ENCODE peak calls at places on chromosomes 3 and 15, in four cellular contexts. K is GM12878, M is K562, H is HepG2. V is an unnamed sample.

GRCh38 chr15:74173545-74174215 is at the start of gene ISLR:
- DNase-seq in K (no peak), M (no peak), H (no peak), V (peak; percentile 28)

GRCh38 chr15:64016257-64016656 is 30.0 kb downstream of the DAPK2 start:
- DNase-seq in K (no peak), M (no peak), H (no peak), V (no peak)

GRCh38 chr3:162769559-162769958 is 1273.0 kb downstream of the OTOL1 start:
- DNase-seq in K (no peak), M (no peak), H (no peak), V (no peak)

GRCh38 chr15:70133781-70134180 is 36.1 kb upstream of the TLE3 start:
- DNase-seq in K (no peak), M (no peak), H (no peak), V (no peak)

GRCh38 chr3:106172780-106173179 is 304.0 kb upstream of the CBLB start:
- DNase-seq in K (peak; percentile 62), M (no peak), H (no peak), V (no peak)

GRCh38 chr15:95266481-95267061 is 1035.2 kb downstream of the MCTP2 start:
- DNase-seq in K (no peak), M (no peak), H (no peak), V (no peak)

GRCh38 chr3:191997579-191998268 is 536.8 kb downstream of the PYDC2 start:
- DNase-seq in K (no peak), M (no peak), H (no peak), V (peak; percentile 4)

GRCh38 chr3:32276279-32276841 is 37.9 kb downstream of the CMTM8 start:
- DNase-seq in K (no peak), M (no peak), H (peak; percentile 67), V (no peak)

GRCh38 chr3:100254168-100254777 is 6.5 kb upstream of the TBC1D23 start:
- DNase-seq in K (no peak), M (peak; percentile 14), H (peak; percentile 68), V (peak; percentile 92)

GRCh38 chr3:190862209-190863118 is at the start of gene GMNC:
- DNase-seq in K (no peak), M (no peak), H (peak; percentile 38), V (peak; percentile 79)

GRCh38 chr15:54312528-54312927 is 334.3 kb downstream of the UNC13C start:
- DNase-seq in K (no peak), M (no peak), H (no peak), V (no peak)

GRCh38 chr15:78065284-78065872 is 12.1 kb downstream of the TBC1D2B start:
- DNase-seq in K (no peak), M (no peak), H (peak; percentile 99), V (no peak)

GRCh38 chr3:192772495-192772894 is 45.2 kb upstream of the FGF12 start:
- DNase-seq in K (no peak), M (no peak), H (peak; percentile 2), V (peak; percentile 77)

GRCh38 chr15:91940466-91941381 is 87.2 kb downstream of the SLCO3A1 start:
- DNase-seq in K (no peak), M (no peak), H (no peak), V (peak; percentile 27)

GRCh38 chr15:82936966-82937647 is 15.4 kb downstream of the HOMER2 start:
- DNase-seq in K (no peak), M (no peak), H (peak; percentile 79), V (no peak)

GRCh38 chr15:65576669-65577068 is 34.3 kb downstream of the INTS14 start:
- DNase-seq in K (no peak), M (no peak), H (no peak), V (no peak)

DNA sequence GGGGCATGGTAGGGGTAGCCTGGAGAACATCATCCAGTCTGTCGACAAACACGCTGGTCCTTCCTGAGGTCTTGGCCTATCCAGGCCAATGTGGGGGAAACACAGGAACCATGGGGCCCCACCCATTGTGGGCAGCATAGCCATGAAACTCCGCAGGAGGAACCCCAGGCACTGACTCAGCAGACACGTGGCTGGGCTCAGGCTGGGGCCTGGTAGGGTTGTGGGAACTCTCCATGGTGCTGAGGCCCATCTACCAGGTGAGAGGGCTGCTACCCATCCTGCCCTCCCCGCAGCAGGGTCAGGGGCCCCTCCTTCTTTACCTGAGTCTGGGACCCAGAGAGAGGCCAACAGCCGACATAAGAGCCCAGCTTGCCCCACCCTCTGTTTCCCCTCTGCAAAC is 22.6 kb upstream of the CACNA2D2 start:
- DNase-seq in K (no peak), M (peak; percentile 88), H (peak; percentile 25), V (peak; percentile 92)
- TF ChIP-seq CREB1 in K (no peak), M (no peak), H (no peak), V (peak; percentile 49)

DNA sequence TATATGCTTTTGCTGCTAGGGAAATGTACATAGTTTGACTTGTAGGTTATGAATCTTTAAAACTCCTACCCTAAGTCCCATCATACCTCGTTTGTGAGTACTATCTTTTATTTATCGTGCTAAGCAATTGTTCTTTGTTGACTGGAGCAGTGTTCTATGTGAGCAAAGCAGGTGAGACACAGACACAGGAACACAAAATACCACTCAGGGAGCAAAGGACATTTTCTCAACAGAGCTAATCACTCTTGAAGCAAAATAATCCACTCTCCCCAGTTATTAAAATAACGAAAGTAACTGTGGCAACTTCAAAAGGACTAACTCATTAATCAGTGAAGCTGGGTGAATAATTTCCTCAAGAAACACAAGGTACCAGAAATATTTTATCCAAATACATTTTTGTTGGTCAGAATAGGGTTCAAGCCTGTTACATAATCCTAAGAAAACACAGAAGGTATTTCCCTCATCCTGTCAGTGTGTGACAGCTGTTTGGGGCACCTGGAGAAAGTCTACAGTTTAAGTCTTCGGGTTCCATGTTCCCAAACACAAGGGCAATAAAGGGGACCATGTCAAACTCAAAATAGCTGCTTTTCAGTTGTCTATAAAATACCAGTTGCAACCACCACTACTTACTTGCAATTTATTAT is 407.7 kb downstream of the FOXP1 start:
- DNase-seq in K (no peak), M (no peak), H (no peak), V (no peak)
- TF ChIP-seq REST in K (no peak), M (no peak), H (no peak), V (no peak)

DNA sequence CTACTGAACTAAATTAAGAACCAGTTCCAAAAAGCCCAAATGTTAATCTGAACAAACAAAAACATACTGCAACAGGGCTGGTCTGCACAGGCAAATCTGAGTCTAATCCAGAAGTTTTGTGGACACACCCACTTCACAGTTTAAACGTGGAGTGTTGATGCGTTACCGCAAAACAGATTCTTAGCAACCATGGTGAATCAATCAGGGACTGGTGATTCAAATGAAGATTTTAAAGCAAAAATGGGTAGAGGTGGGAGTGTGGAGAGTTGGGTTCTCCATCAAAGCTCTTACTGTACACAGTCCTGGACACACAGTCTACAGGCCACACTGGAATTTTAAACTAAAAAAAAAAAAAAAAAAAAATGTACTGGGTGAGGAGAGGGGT is 5.2 kb downstream of the ANXA2 start:
- DNase-seq in K (no peak), M (no peak), H (peak; percentile 77), V (peak; percentile 56)
- H3K4me3 ChIP-seq in K (no peak overlapping the region), M (no peak overlapping the region), H (no peak overlapping the region), V (no peak overlapping the region)

DNA sequence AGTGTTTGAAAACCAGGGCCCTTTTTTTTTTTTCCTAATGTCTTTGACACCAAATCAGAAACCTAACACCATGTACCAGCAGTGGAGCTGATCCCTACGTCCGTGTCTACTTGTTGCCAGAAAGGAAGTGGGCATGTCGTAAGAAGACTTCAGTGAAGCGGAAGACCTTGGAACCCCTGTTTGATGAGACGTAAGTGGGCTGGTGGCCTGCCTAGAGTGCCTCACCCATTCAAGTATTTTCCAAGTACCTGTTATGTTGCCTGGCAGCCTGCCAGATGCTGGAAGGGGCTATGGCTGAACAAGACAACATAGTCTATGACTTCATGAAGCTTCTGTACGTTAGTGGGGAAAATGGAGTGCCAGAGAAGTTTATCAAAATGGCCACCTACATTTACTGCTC is 39.7 kb downstream of the ESYT3 start:
- DNase-seq in K (no peak), M (no peak), H (no peak), V (no peak)
- TF ChIP-seq CREB1 in K (no peak), M (no peak), H (no peak), V (no peak)

DNA sequence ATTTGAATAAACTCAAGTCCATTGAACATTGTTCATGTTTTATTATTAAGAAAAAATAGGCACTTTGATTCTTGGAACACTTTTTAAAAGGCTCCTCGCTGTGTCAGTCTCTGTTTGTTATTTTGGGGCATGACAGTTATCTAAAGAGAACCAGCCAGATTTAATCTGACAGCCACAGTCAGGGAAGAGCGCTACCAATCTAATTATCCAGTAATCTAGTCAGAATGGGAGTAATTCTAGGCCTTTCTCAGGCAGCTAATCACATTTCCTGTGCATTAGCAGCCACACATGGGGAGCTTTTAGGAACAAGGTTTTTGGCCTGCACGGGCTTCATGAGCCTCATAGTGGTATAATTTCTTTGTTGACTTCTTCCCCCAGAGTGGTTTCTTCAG is 362.2 kb downstream of the RBMS3 start:
- DNase-seq in K (no peak), M (no peak), H (no peak), V (no peak)
- TF ChIP-seq REST in K (no peak), M (no peak), H (no peak), V (no peak)

DNA sequence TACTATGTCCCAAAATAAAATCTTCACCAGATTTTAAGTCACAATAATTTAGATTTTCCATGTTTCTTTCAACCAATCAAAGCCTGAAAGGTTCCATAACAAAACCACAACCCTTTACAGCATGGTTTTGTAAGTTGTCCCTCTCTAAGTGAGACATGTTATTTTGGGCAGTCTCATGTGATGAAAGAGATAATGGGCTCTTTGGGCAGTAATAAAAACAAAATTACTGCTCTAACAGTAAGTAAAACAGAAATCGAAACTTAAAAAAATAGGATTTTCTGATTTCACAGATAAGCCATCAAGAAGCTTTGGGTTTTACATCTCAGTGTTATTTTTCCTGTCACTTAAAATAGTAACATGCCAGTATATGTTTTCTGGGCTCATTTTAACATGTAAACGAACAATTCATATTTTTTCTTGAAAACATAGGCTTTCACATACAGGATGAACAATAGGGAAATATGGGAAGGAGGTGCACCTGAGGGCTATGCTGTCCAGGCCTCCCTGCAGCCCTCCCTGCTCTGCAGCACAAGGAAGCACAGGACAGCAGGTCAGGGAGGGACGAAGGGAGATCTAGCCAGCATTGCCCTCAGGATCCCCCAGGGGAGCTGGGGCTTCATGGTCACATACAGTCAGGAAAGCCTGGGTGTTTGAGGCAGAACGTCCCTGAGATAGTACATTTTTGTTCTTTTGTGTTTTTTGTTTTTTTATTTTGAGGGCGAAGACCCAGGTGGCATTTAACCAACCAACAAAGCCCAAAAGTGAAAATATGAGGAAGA is 157.4 kb downstream of the SHOX2 start:
- DNase-seq in K (no peak), M (no peak), H (no peak), V (peak; percentile 17)
- H3K4me3 ChIP-seq in K (no peak overlapping the region), M (no peak overlapping the region), H (no peak overlapping the region), V (no peak overlapping the region)

GRCh38 chr15:101126618-101127502 is 125.0 kb downstream of the CHSY1 start:
- DNase-seq in K (no peak), M (no peak), H (no peak), V (no peak)
- TF ChIP-seq CREB1 in K (no peak), M (no peak), H (no peak), V (no peak)